ENCODE peak calls at places on chromosomes 5 and 9, in ten cellular contexts. F, A, X, S, P, O, R, C, T and G are unnamed samples.
A peak's percentile ranks its signal among the peaks of the same experiment; 100 is the strongest.

GRCh38 chr5:83036991-83037390 is 40.2 kb downstream of the TMEM167A start:
- DNase-seq in F (no peak), A (peak; percentile 32), X (no peak), S (no peak), P (no peak), O (no peak), R (no peak), C (no peak), T (no peak), G (no peak)

GRCh38 chr9:136002886-136003285 is 41.7 kb upstream of the UBAC1 start:
- DNase-seq in F (no peak), A (peak; percentile 40), X (no peak), S (no peak), P (no peak), O (no peak), R (no peak), C (no peak), T (no peak), G (no peak)

GRCh38 chr5:156870498-156870839 is 20.4 kb downstream of the PPP1R2B start:
- DNase-seq in F (no peak), A (no peak), X (no peak), S (no peak), P (no peak), O (no peak), R (no peak), C (no peak), T (no peak), G (no peak)

GRCh38 chr5:115461506-115462290 is 82.9 kb downstream of the FEM1C start:
- DNase-seq in F (peak; percentile 71), A (no peak), X (peak; percentile 89), S (no peak), P (no peak), O (no peak), R (no peak), C (no peak), T (no peak), G (no peak)

GRCh38 chr5:172180936-172181335 is 7.1 kb downstream of the STK10 start:
- DNase-seq in F (no peak), A (no peak), X (no peak), S (peak; percentile 37), P (no peak), O (no peak), R (no peak), C (no peak), T (no peak), G (no peak)

GRCh38 chr5:17187401-17187800 is 30.0 kb upstream of the BASP1 start:
- DNase-seq in F (no peak), A (no peak), X (peak; percentile 48), S (no peak), P (no peak), O (no peak), R (no peak), C (no peak), T (no peak), G (no peak)

GRCh38 chr5:111254613-111255012 is 30.4 kb downstream of the CAMK4 start:
- DNase-seq in F (no peak), A (no peak), X (no peak), S (no peak), P (no peak), O (no peak), R (peak; percentile 4), C (peak; percentile 5), T (no peak), G (no peak)

GRCh38 chr5:148808864-148809642 is 17.4 kb upstream of the ADRB2 start:
- DNase-seq in F (no peak), A (no peak), X (no peak), S (peak; percentile 79), P (no peak), O (no peak), R (no peak), C (no peak), T (no peak), G (no peak)

GRCh38 chr5:12335938-12336337 is 431.7 kb upstream of the CTNND2 start:
- DNase-seq in F (no peak), A (no peak), X (no peak), S (no peak), P (no peak), O (no peak), R (no peak), C (no peak), T (no peak), G (no peak)

GRCh38 chr9:35618854-35619799 is 914 bp upstream of the CD72 start:
- DNase-seq in F (no peak), A (no peak), X (no peak), S (peak; percentile 93), P (no peak), O (no peak), R (no peak), C (no peak), T (no peak), G (peak; percentile 24)

GRCh38 chr9:81825831-81826540 is 102.2 kb upstream of the SPATA31D4 start:
- DNase-seq in F (no peak), A (peak; percentile 39), X (peak; percentile 32), S (no peak), P (no peak), O (no peak), R (no peak), C (no peak), T (no peak), G (no peak)

GRCh38 chr9:136248951-136249880 is 3.6 kb upstream of the QSOX2 start:
- DNase-seq in F (no peak), A (no peak), X (no peak), S (no peak), P (no peak), O (no peak), R (no peak), C (no peak), T (no peak), G (peak; percentile 84)

GRCh38 chr5:95907067-95907705 is 54.5 kb downstream of the ELL2 start:
- DNase-seq in F (no peak), A (no peak), X (no peak), S (no peak), P (no peak), O (no peak), R (no peak), C (no peak), T (no peak), G (no peak)

GRCh38 chr5:175246242-175246891 is 197.6 kb downstream of the DRD1 start:
- DNase-seq in F (peak; percentile 83), A (no peak), X (peak; percentile 72), S (no peak), P (no peak), O (no peak), R (no peak), C (no peak), T (peak; percentile 95), G (peak; percentile 11)

GRCh38 chr5:132044207-132044606 is 16.2 kb upstream of the IL3 start:
- DNase-seq in F (no peak), A (no peak), X (no peak), S (no peak), P (no peak), O (no peak), R (no peak), C (no peak), T (no peak), G (no peak)

GRCh38 chr9:116589392-116590354 is 97.4 kb upstream of the TRIM32 start:
- DNase-seq in F (peak; percentile 84), A (peak; percentile 65), X (peak; percentile 73), S (no peak), P (peak; percentile 22), O (no peak), R (no peak), C (peak; percentile 1), T (peak; percentile 67), G (no peak)

GRCh38 chr9:115517335-115518075 is 399.5 kb upstream of the TNC start:
- DNase-seq in F (no peak), A (no peak), X (no peak), S (no peak), P (no peak), O (no peak), R (no peak), C (no peak), T (no peak), G (no peak)

GRCh38 chr5:178839319-178839704 is 20.4 kb upstream of the ZNF354B start:
- DNase-seq in F (peak; percentile 20), A (peak; percentile 82), X (peak; percentile 9), S (peak; percentile 84), P (no peak), O (no peak), R (no peak), C (peak; percentile 13), T (peak; percentile 64), G (peak; percentile 68)

GRCh38 chr9:128420060-128420650 is 502 bp upstream of the CERCAM start:
- DNase-seq in F (peak; percentile 60), A (peak; percentile 80), X (peak; percentile 56), S (peak; percentile 93), P (peak; percentile 93), O (peak; percentile 84), R (peak; percentile 38), C (peak; percentile 20), T (no peak), G (peak; percentile 72)

GRCh38 chr5:134794136-134794535 is 35.6 kb downstream of the DDX46 start:
- DNase-seq in F (no peak), A (no peak), X (peak; percentile 39), S (no peak), P (no peak), O (no peak), R (no peak), C (no peak), T (no peak), G (no peak)

GRCh38 chr9:129336130-129336528 is 158.1 kb upstream of the IER5L start:
- DNase-seq in F (no peak), A (no peak), X (peak; percentile 83), S (no peak), P (no peak), O (no peak), R (no peak), C (no peak), T (no peak), G (no peak)

GRCh38 chr5:176619203-176619568 is 9.2 kb upstream of the GPRIN1 start:
- DNase-seq in F (peak; percentile 86), A (peak; percentile 98), X (peak; percentile 91), S (peak; percentile 87), P (peak; percentile 75), O (peak; percentile 97), R (peak; percentile 33), C (no peak), T (peak; percentile 56), G (peak; percentile 59)

GRCh38 chr5:38697013-38697412 is 140.6 kb upstream of the LIFR start:
- DNase-seq in F (no peak), A (peak; percentile 28), X (peak; percentile 34), S (no peak), P (no peak), O (no peak), R (no peak), C (no peak), T (no peak), G (no peak)

GRCh38 chr5:175743676-175744210 is 85.9 kb downstream of the HRH2 start:
- DNase-seq in F (peak; percentile 31), A (peak; percentile 75), X (peak; percentile 20), S (no peak), P (no peak), O (no peak), R (no peak), C (no peak), T (no peak), G (no peak)

GRCh38 chr5:135243194-135244191 is 155.5 kb downstream of the MACROH2A1 start:
- DNase-seq in F (no peak), A (no peak), X (no peak), S (peak; percentile 52), P (no peak), O (peak; percentile 64), R (no peak), C (no peak), T (no peak), G (no peak)

GRCh38 chr5:1512541-1513291 is 11.0 kb downstream of the LPCAT1 start:
- DNase-seq in F (no peak), A (peak; percentile 6), X (no peak), S (peak; percentile 75), P (no peak), O (no peak), R (no peak), C (no peak), T (no peak), G (peak; percentile 13)

GRCh38 chr5:139900546-139901250 is 105.1 kb downstream of the PSD2 start:
- DNase-seq in F (no peak), A (no peak), X (no peak), S (peak; percentile 64), P (no peak), O (no peak), R (no peak), C (no peak), T (no peak), G (no peak)

GRCh38 chr9:38437193-38437823 is 13.1 kb upstream of the IGFBPL1 start:
- DNase-seq in F (peak; percentile 79), A (no peak), X (peak; percentile 46), S (no peak), P (no peak), O (no peak), R (no peak), C (no peak), T (peak; percentile 66), G (peak; percentile 44)